ENCODE peak calls at places on chromosomes 4 and X, in nine cellular contexts. Y is astrocyte of the spinal cord, T is astrocyte, F is WTC11, R is progenitor cell of endocrine pancreas, C is brain microvascular endothelial cell, Z is lower leg skin, I is SK-N-SH, E is H9. G is an unnamed sample.

GRCh38 chrX:154967603-154968002 is 54.9 kb downstream of the F8 start:
- DNase-seq in Y (no peak), T (no peak), F (no peak), R (no peak), C (no peak), Z (no peak), I (no peak), E (no peak), G (no peak)

GRCh38 chr4:153488719-153489384 is 22.7 kb downstream of the TMEM131L start:
- DNase-seq in Y (peak; percentile 35), T (no peak), F (peak; percentile 46), R (no peak), C (peak; percentile 52), Z (no peak), I (no peak), E (peak; percentile 54), G (peak; percentile 25)

GRCh38 chr4:118340109-118340508 is 12.7 kb downstream of the PRSS12 start:
- DNase-seq in Y (no peak), T (no peak), F (no peak), R (no peak), C (no peak), Z (no peak), I (peak; percentile 15), E (no peak), G (no peak)

GRCh38 chr4:176534566-176534965 is 214.8 kb downstream of the SPCS3 start:
- DNase-seq in Y (peak; percentile 90), T (peak; percentile 90), F (no peak), R (no peak), C (peak; percentile 95), Z (no peak), I (no peak), E (no peak), G (no peak)

GRCh38 chrX:20373063-20373462 is 106.4 kb upstream of the RPS6KA3 start:
- DNase-seq in Y (no peak), T (no peak), F (no peak), R (no peak), C (no peak), Z (no peak), I (no peak), E (no peak), G (no peak)

GRCh38 chr4:5198586-5198985 is 147.3 kb downstream of the STK32B start:
- DNase-seq in Y (no peak), T (no peak), F (no peak), R (no peak), C (no peak), Z (no peak), I (no peak), E (no peak), G (no peak)

GRCh38 chr4:99668472-99668871 is 10.8 kb upstream of the C4orf54 start:
- DNase-seq in Y (no peak), T (no peak), F (no peak), R (no peak), C (no peak), Z (no peak), I (no peak), E (no peak), G (no peak)

GRCh38 chrX:109862386-109862910 is 129.4 kb upstream of the ACSL4 start:
- DNase-seq in Y (no peak), T (peak; percentile 18), F (no peak), R (no peak), C (no peak), Z (no peak), I (no peak), E (no peak), G (no peak)

GRCh38 chr4:3449047-3449573 is 7.3 kb downstream of the HGFAC start:
- DNase-seq in Y (no peak), T (no peak), F (no peak), R (no peak), C (no peak), Z (no peak), I (no peak), E (no peak), G (no peak)

GRCh38 chr4:3450643-3451042 is 8.9 kb downstream of the HGFAC start:
- DNase-seq in Y (no peak), T (no peak), F (no peak), R (no peak), C (no peak), Z (no peak), I (no peak), E (no peak), G (no peak)

GRCh38 chr4:3449574-3450534 is 8.1 kb downstream of the HGFAC start:
- DNase-seq in Y (no peak), T (no peak), F (no peak), R (no peak), C (no peak), Z (no peak), I (no peak), E (no peak), G (no peak)

GRCh38 chr4:3451956-3452355 is 10.2 kb downstream of the HGFAC start:
- DNase-seq in Y (peak; percentile 40), T (peak; percentile 64), F (no peak), R (no peak), C (peak; percentile 6), Z (no peak), I (no peak), E (no peak), G (no peak)

DNA sequence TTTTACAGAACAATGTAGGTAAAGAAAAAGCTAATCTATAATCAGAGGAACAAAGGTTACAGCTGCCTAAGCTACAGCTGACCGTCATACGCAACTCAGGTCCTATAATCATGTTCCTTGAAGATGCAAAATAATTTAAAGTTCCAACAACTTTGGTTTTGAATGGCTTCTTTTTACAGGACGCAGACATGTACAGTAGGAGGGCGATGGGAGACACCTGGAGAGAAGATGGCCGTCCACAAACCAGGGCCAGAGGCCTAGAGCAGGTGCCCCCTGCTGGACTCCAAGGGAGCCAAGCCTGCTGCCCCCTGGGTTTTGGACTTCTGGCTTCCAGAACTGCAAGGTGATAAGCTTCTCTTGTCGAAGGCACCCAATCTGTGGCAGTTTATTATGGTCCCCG is 10.6 kb downstream of the HGFAC start:
- DNase-seq in Y (no peak), T (no peak), F (peak; percentile 48), R (no peak), C (no peak), Z (no peak), I (no peak), E (peak; percentile 64), G (no peak)
- TF ChIP-seq CTCF in Y (peak; percentile 41), T (peak; percentile 28), F (no peak), R (peak; percentile 59), C (peak; percentile 69), Z (no peak), I (peak; percentile 50), E (peak; percentile 70), G (peak; percentile 38)

GRCh38 chr4:3513807-3514206 is 18.4 kb downstream of the LRPAP1 start:
- DNase-seq in Y (no peak), T (no peak), F (no peak), R (no peak), C (no peak), Z (no peak), I (no peak), E (no peak), G (no peak)

GRCh38 chr4:3516061-3516835 is 16.0 kb downstream of the LRPAP1 start:
- DNase-seq in Y (no peak), T (no peak), F (no peak), R (no peak), C (no peak), Z (no peak), I (no peak), E (no peak), G (no peak)

GRCh38 chr4:3515646-3516045 is 16.6 kb downstream of the LRPAP1 start:
- DNase-seq in Y (no peak), T (no peak), F (no peak), R (no peak), C (no peak), Z (no peak), I (no peak), E (no peak), G (no peak)

GRCh38 chr4:3514221-3514780 is 17.9 kb downstream of the LRPAP1 start:
- DNase-seq in Y (no peak), T (no peak), F (no peak), R (no peak), C (no peak), Z (no peak), I (no peak), E (no peak), G (no peak)

DNA sequence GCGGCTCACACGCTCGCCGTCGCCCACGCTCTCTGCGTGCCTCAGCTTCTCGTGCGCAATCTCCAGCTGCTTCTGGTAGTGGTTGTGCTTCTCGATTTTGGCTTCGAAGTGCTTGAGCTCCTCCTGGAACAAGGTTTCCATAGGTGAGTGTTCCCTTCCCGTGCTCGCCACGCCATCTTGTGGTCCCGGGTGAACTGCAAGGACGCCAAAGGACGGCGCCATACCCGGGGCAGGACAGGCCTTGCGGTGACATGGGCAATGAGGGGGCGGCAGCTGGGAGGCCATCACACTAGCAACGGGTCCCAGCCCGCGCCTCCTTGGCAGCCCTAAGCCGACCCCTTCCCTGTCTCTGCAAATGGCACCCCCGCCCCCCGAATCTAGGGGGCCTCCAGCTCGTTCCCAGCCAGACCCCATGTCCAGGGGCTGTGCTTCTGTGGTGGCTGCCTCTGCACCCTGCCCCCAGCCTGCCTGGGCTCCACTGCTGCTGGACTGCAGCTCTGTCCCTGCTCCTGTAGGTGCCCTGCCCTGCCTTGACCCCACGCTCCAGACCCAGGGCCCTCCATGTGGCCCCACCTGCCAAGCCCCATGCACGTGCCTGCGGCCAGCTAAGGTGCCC is 17.3 kb downstream of the LRPAP1 start:
- DNase-seq in Y (no peak), T (no peak), F (peak; percentile 70), R (no peak), C (no peak), Z (no peak), I (no peak), E (peak; percentile 67), G (peak; percentile 53)
- TF ChIP-seq CTCF in Y (peak; percentile 34), T (no peak), F (peak; percentile 21), R (peak; percentile 50), C (peak; percentile 47), Z (no peak), I (peak; percentile 30), E (peak; percentile 69), G (peak; percentile 46)

GRCh38 chr4:90245837-90246236 is 118.6 kb downstream of the CCSER1 start:
- DNase-seq in Y (no peak), T (no peak), F (no peak), R (no peak), C (no peak), Z (no peak), I (no peak), E (no peak), G (no peak)

GRCh38 chr4:90234916-90235547 is 107.8 kb downstream of the CCSER1 start:
- DNase-seq in Y (no peak), T (no peak), F (no peak), R (no peak), C (no peak), Z (no peak), I (peak; percentile 69), E (no peak), G (no peak)

GRCh38 chr4:90238141-90238540 is 110.9 kb downstream of the CCSER1 start:
- DNase-seq in Y (no peak), T (no peak), F (no peak), R (no peak), C (no peak), Z (no peak), I (no peak), E (no peak), G (no peak)

GRCh38 chr4:90241008-90241407 is 113.8 kb downstream of the CCSER1 start:
- DNase-seq in Y (no peak), T (no peak), F (no peak), R (no peak), C (no peak), Z (no peak), I (no peak), E (no peak), G (no peak)

DNA sequence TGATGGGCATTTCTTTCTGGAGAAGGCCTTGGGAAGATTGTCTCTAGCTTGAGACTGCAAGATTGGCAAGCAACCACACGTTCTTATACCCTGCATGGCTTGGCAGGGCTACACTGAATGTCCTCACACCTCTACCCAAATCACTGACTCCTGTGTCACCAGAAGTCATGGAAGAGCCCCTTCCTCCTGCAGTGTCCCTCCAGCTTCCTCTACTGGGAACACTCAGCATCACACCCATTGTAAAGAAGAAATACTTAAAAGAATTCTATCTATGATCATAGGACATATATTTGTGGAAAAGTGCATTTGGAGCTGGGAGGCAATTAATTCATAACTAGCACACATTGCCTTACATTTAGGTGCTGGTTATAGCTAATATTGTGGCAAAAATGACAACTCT is 113.1 kb downstream of the CCSER1 start:
- DNase-seq in Y (no peak), T (no peak), F (no peak), R (no peak), C (no peak), Z (no peak), I (no peak), E (no peak), G (no peak)
- TF ChIP-seq CTCF in Y (no peak), T (no peak), F (no peak), R (no peak), C (no peak), Z (no peak), I (no peak), E (peak; percentile 55), G (no peak)

GRCh38 chr4:140427104-140427918 is at the start of gene CLGN:
- DNase-seq in Y (peak; percentile 61), T (peak; percentile 46), F (peak; percentile 91), R (peak; percentile 88), C (peak; percentile 22), Z (no peak), I (peak; percentile 95), E (peak; percentile 93), G (peak; percentile 95)

GRCh38 chr4:140427919-140428471 is 547 bp upstream of the CLGN start:
- DNase-seq in Y (no peak), T (no peak), F (no peak), R (no peak), C (no peak), Z (no peak), I (no peak), E (no peak), G (no peak)

GRCh38 chr4:140423106-140423505 is 4.3 kb downstream of the CLGN start:
- DNase-seq in Y (peak; percentile 19), T (peak; percentile 36), F (no peak), R (no peak), C (no peak), Z (no peak), I (no peak), E (no peak), G (no peak)

GRCh38 chr4:140426610-140427103 is 791 bp downstream of the CLGN start:
- DNase-seq in Y (peak; percentile 18), T (no peak), F (peak; percentile 53), R (peak; percentile 21), C (no peak), Z (no peak), I (peak; percentile 74), E (no peak), G (peak; percentile 55)
- TF ChIP-seq CTCF in Y (peak; percentile 25), T (no peak), F (no peak), R (peak; percentile 42), C (peak; percentile 41), Z (no peak), I (no peak), E (peak; percentile 34), G (no peak)